ENCODE peak calls at places on chromosomes 12 and 14, in six cellular contexts. One of them, this sample, is unnamed.
A peak's percentile ranks its signal among the peaks of the same experiment; 100 is the strongest.

GRCh38 chr12:116153983-116154382 is 123.5 kb downstream of the MED13L start:
- DNase-seq in NT2/D1: peak; percentile 32
- DNase-seq in fibroblast of lung: no peak
- DNase-seq in naive thymus-derived CD4-positive, alpha-beta T cell: no peak
- DNase-seq in lung: no peak
- DNase-seq in SJCRH30: no peak
- DNase-seq in this sample: no peak

GRCh38 chr14:20807304-20807956 is 4.8 kb upstream of the RNASE1 start:
- DNase-seq in NT2/D1: no peak
- DNase-seq in fibroblast of lung: no peak
- DNase-seq in naive thymus-derived CD4-positive, alpha-beta T cell: no peak
- DNase-seq in lung: no peak
- DNase-seq in SJCRH30: no peak
- DNase-seq in this sample: no peak

GRCh38 chr14:21846227-21846885 is 172.7 kb upstream of the OR4E1 start:
- DNase-seq in NT2/D1: peak; percentile 3
- DNase-seq in fibroblast of lung: no peak
- DNase-seq in naive thymus-derived CD4-positive, alpha-beta T cell: peak; percentile 64
- DNase-seq in lung: peak; percentile 36
- DNase-seq in SJCRH30: peak; percentile 19
- DNase-seq in this sample: peak; percentile 48

GRCh38 chr12:10610188-10610587 is 3.2 kb downstream of the MAGOHB start:
- DNase-seq in NT2/D1: no peak
- DNase-seq in fibroblast of lung: no peak
- DNase-seq in naive thymus-derived CD4-positive, alpha-beta T cell: no peak
- DNase-seq in lung: no peak
- DNase-seq in SJCRH30: no peak
- DNase-seq in this sample: no peak

GRCh38 chr14:65594153-65594881 is 181.8 kb downstream of the FUT8 start:
- DNase-seq in NT2/D1: no peak
- DNase-seq in fibroblast of lung: no peak
- DNase-seq in naive thymus-derived CD4-positive, alpha-beta T cell: no peak
- DNase-seq in lung: peak; percentile 31
- DNase-seq in SJCRH30: peak; percentile 0
- DNase-seq in this sample: no peak

GRCh38 chr12:62933220-62933870 is 1.6 kb downstream of the PPM1H start:
- DNase-seq in NT2/D1: no peak
- DNase-seq in fibroblast of lung: no peak
- DNase-seq in naive thymus-derived CD4-positive, alpha-beta T cell: no peak
- DNase-seq in lung: peak; percentile 39
- DNase-seq in SJCRH30: no peak
- DNase-seq in this sample: no peak

GRCh38 chr12:116784238-116784612 is 46.1 kb downstream of the RNFT2 start:
- DNase-seq in NT2/D1: no peak
- DNase-seq in fibroblast of lung: no peak
- DNase-seq in naive thymus-derived CD4-positive, alpha-beta T cell: no peak
- DNase-seq in lung: no peak
- DNase-seq in SJCRH30: peak; percentile 20
- DNase-seq in this sample: no peak

GRCh38 chr14:104680056-104680805 is 9.2 kb upstream of the INF2 start:
- DNase-seq in NT2/D1: no peak
- DNase-seq in fibroblast of lung: peak; percentile 75
- DNase-seq in naive thymus-derived CD4-positive, alpha-beta T cell: no peak
- DNase-seq in lung: no peak
- DNase-seq in SJCRH30: no peak
- DNase-seq in this sample: no peak

GRCh38 chr14:48568688-48569087 is 893.3 kb upstream of the MDGA2 start:
- DNase-seq in NT2/D1: no peak
- DNase-seq in fibroblast of lung: no peak
- DNase-seq in naive thymus-derived CD4-positive, alpha-beta T cell: no peak
- DNase-seq in lung: no peak
- DNase-seq in SJCRH30: no peak
- DNase-seq in this sample: no peak

GRCh38 chr12:122852336-122853275 is 17.3 kb downstream of the HIP1R start:
- DNase-seq in NT2/D1: no peak
- DNase-seq in fibroblast of lung: no peak
- DNase-seq in naive thymus-derived CD4-positive, alpha-beta T cell: no peak
- DNase-seq in lung: no peak
- DNase-seq in SJCRH30: no peak
- DNase-seq in this sample: no peak

GRCh38 chr12:116053479-116054195 is 223.9 kb downstream of the MED13L start:
- DNase-seq in NT2/D1: no peak
- DNase-seq in fibroblast of lung: peak; percentile 95
- DNase-seq in naive thymus-derived CD4-positive, alpha-beta T cell: no peak
- DNase-seq in lung: peak; percentile 50
- DNase-seq in SJCRH30: no peak
- DNase-seq in this sample: no peak

GRCh38 chr12:122874081-122874480 is 21.8 kb downstream of the VPS37B start:
- DNase-seq in NT2/D1: no peak
- DNase-seq in fibroblast of lung: no peak
- DNase-seq in naive thymus-derived CD4-positive, alpha-beta T cell: peak; percentile 58
- DNase-seq in lung: no peak
- DNase-seq in SJCRH30: no peak
- DNase-seq in this sample: no peak

GRCh38 chr12:30010071-30011052 is 226.6 kb upstream of the TMTC1 start:
- DNase-seq in NT2/D1: no peak
- DNase-seq in fibroblast of lung: no peak
- DNase-seq in naive thymus-derived CD4-positive, alpha-beta T cell: no peak
- DNase-seq in lung: no peak
- DNase-seq in SJCRH30: no peak
- DNase-seq in this sample: no peak

GRCh38 chr14:63478024-63478423 is 65.2 kb downstream of the PPP2R5E start:
- DNase-seq in NT2/D1: no peak
- DNase-seq in fibroblast of lung: no peak
- DNase-seq in naive thymus-derived CD4-positive, alpha-beta T cell: no peak
- DNase-seq in lung: no peak
- DNase-seq in SJCRH30: no peak
- DNase-seq in this sample: no peak

GRCh38 chr14:66070542-66071319 is 415.4 kb upstream of the CCDC196 start:
- DNase-seq in NT2/D1: peak; percentile 40
- DNase-seq in fibroblast of lung: peak; percentile 6
- DNase-seq in naive thymus-derived CD4-positive, alpha-beta T cell: peak; percentile 62
- DNase-seq in lung: no peak
- DNase-seq in SJCRH30: peak; percentile 25
- DNase-seq in this sample: peak; percentile 49

GRCh38 chr14:63551338-63551737 is 8.2 kb upstream of the PPP2R5E start:
- DNase-seq in NT2/D1: no peak
- DNase-seq in fibroblast of lung: no peak
- DNase-seq in naive thymus-derived CD4-positive, alpha-beta T cell: no peak
- DNase-seq in lung: no peak
- DNase-seq in SJCRH30: no peak
- DNase-seq in this sample: no peak

GRCh38 chr12:2959508-2960431 is 573 bp downstream of the TEAD4 start:
- DNase-seq in NT2/D1: peak; percentile 71
- DNase-seq in fibroblast of lung: peak; percentile 62
- DNase-seq in naive thymus-derived CD4-positive, alpha-beta T cell: no peak
- DNase-seq in lung: peak; percentile 60
- DNase-seq in SJCRH30: peak; percentile 68
- DNase-seq in this sample: no peak

GRCh38 chr12:67193705-67194104 is 75.5 kb upstream of the CAND1 start:
- DNase-seq in NT2/D1: peak; percentile 30
- DNase-seq in fibroblast of lung: peak; percentile 16
- DNase-seq in naive thymus-derived CD4-positive, alpha-beta T cell: peak; percentile 5
- DNase-seq in lung: no peak
- DNase-seq in SJCRH30: peak; percentile 50
- DNase-seq in this sample: peak; percentile 3

GRCh38 chr14:94349276-94349675 is 26.1 kb upstream of the SERPINA6 start:
- DNase-seq in NT2/D1: no peak
- DNase-seq in fibroblast of lung: no peak
- DNase-seq in naive thymus-derived CD4-positive, alpha-beta T cell: no peak
- DNase-seq in lung: no peak
- DNase-seq in SJCRH30: no peak
- DNase-seq in this sample: no peak

GRCh38 chr14:68377459-68377858 is 415.4 kb downstream of the ZFP36L1 start:
- DNase-seq in NT2/D1: no peak
- DNase-seq in fibroblast of lung: no peak
- DNase-seq in naive thymus-derived CD4-positive, alpha-beta T cell: no peak
- DNase-seq in lung: peak; percentile 45
- DNase-seq in SJCRH30: peak; percentile 50
- DNase-seq in this sample: no peak

GRCh38 chr12:19997996-19998395 is 370.3 kb upstream of the PDE3A start:
- DNase-seq in NT2/D1: no peak
- DNase-seq in fibroblast of lung: no peak
- DNase-seq in naive thymus-derived CD4-positive, alpha-beta T cell: no peak
- DNase-seq in lung: no peak
- DNase-seq in SJCRH30: no peak
- DNase-seq in this sample: no peak

GRCh38 chr12:126811401-126811800 is 1455.6 kb upstream of the TMEM132C start:
- DNase-seq in NT2/D1: no peak
- DNase-seq in fibroblast of lung: no peak
- DNase-seq in naive thymus-derived CD4-positive, alpha-beta T cell: no peak
- DNase-seq in lung: no peak
- DNase-seq in SJCRH30: peak; percentile 36
- DNase-seq in this sample: no peak

GRCh38 chr14:36619131-36619530 is 36.7 kb upstream of the NKX2-8 start:
- DNase-seq in NT2/D1: no peak
- DNase-seq in fibroblast of lung: no peak
- DNase-seq in naive thymus-derived CD4-positive, alpha-beta T cell: no peak
- DNase-seq in lung: no peak
- DNase-seq in SJCRH30: no peak
- DNase-seq in this sample: no peak

GRCh38 chr14:23512156-23512555 is 39.4 kb downstream of the ZFHX2 start:
- DNase-seq in NT2/D1: no peak
- DNase-seq in fibroblast of lung: no peak
- DNase-seq in naive thymus-derived CD4-positive, alpha-beta T cell: peak; percentile 29
- DNase-seq in lung: no peak
- DNase-seq in SJCRH30: no peak
- DNase-seq in this sample: no peak

GRCh38 chr12:6066651-6067050 is 57.8 kb downstream of the VWF start:
- DNase-seq in NT2/D1: no peak
- DNase-seq in fibroblast of lung: no peak
- DNase-seq in naive thymus-derived CD4-positive, alpha-beta T cell: no peak
- DNase-seq in lung: no peak
- DNase-seq in SJCRH30: no peak
- DNase-seq in this sample: no peak

GRCh38 chr14:56145965-56146364 is 27.8 kb downstream of the PELI2 start:
- DNase-seq in NT2/D1: no peak
- DNase-seq in fibroblast of lung: peak; percentile 62
- DNase-seq in naive thymus-derived CD4-positive, alpha-beta T cell: no peak
- DNase-seq in lung: no peak
- DNase-seq in SJCRH30: no peak
- DNase-seq in this sample: no peak

DNA sequence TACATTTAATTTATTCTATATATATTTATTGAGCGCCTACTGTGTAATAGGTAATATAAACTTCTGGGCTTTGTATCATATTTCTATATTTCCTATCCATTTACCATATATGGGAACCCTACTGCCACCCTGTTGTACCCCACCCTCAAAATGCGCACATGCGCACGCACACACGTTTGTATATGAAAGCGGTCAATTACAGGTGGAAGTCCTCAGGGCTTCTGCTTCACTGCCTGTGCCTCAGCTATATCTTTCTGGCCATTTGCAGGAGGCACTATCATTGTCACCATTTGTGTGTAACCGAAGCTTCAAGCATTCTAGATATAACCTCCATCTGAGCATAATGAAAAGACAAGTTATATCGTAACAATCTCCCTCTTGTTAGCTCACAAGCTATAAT is 31.3 kb upstream of the KCNMB4 start:
- DNase-seq in NT2/D1: no peak
- DNase-seq in fibroblast of lung: no peak
- DNase-seq in naive thymus-derived CD4-positive, alpha-beta T cell: no peak
- DNase-seq in lung: no peak
- DNase-seq in SJCRH30: no peak
- DNase-seq in this sample: no peak
- H3K4me1 ChIP-seq in NT2/D1: no peaks in the 10 kb centered on the region
- H3K4me1 ChIP-seq in fibroblast of lung: no peaks in the 10 kb centered on the region
- H3K4me1 ChIP-seq in naive thymus-derived CD4-positive, alpha-beta T cell: no peaks in the 10 kb centered on the region
- H3K4me1 ChIP-seq in lung: no peaks in the 10 kb centered on the region
- H3K4me1 ChIP-seq in SJCRH30: no peaks in the 10 kb centered on the region
- H3K4me1 ChIP-seq in this sample: no peaks in the 10 kb centered on the region

GRCh38 chr14:92247347-92247746 is 75.6 kb upstream of the SLC24A4 start:
- DNase-seq in NT2/D1: no peak
- DNase-seq in fibroblast of lung: no peak
- DNase-seq in naive thymus-derived CD4-positive, alpha-beta T cell: no peak
- DNase-seq in lung: no peak
- DNase-seq in SJCRH30: no peak
- DNase-seq in this sample: no peak
- H3K4me1 ChIP-seq in NT2/D1: no peaks in the 10 kb centered on the region
- H3K4me1 ChIP-seq in fibroblast of lung: no peaks in the 10 kb centered on the region
- H3K4me1 ChIP-seq in naive thymus-derived CD4-positive, alpha-beta T cell: no peaks in the 10 kb centered on the region
- H3K4me1 ChIP-seq in lung: no peaks in the 10 kb centered on the region
- H3K4me1 ChIP-seq in SJCRH30: no peaks in the 10 kb centered on the region
- H3K4me1 ChIP-seq in this sample: no peaks in the 10 kb centered on the region

GRCh38 chr14:74563621-74564159 is 48.3 kb downstream of the LTBP2 start:
- DNase-seq in NT2/D1: no peak
- DNase-seq in fibroblast of lung: no peak
- DNase-seq in naive thymus-derived CD4-positive, alpha-beta T cell: no peak
- DNase-seq in lung: no peak
- DNase-seq in SJCRH30: no peak
- DNase-seq in this sample: no peak
- H3K4me1 ChIP-seq in NT2/D1: peaks cover 2% of the 10 kb centered on the region
- H3K4me1 ChIP-seq in fibroblast of lung: peaks cover 46% of the 10 kb centered on the region
- H3K4me1 ChIP-seq in naive thymus-derived CD4-positive, alpha-beta T cell: no peaks in the 10 kb centered on the region
- H3K4me1 ChIP-seq in lung: peaks cover 11% of the 10 kb centered on the region
- H3K4me1 ChIP-seq in SJCRH30: no peaks in the 10 kb centered on the region
- H3K4me1 ChIP-seq in this sample: no peaks in the 10 kb centered on the region

DNA sequence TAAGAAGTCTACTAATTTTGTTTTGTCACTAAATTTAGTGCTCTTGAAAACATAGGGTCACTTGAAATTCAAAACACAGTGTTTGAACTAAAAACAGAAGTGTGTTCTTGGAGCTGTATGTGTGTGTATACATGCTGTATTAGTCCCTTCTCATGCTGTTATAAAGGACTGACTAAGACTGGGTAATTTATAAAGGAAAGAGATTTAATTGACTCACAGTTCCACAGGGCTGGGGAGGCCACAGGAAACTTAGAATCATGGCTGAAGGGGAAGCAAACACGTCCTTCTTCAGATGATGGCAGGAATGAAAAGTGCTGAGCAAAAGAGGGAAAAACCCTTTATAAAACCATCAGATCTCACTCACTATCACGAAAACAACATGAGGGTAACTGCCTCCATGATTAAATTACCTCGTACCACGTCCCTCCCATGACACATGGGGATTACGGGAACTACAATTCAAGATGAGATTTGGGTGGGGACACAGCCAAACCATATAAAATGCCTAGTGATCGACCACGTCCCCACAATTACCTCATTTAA is 224.1 kb downstream of the BCAT1 start:
- DNase-seq in NT2/D1: no peak
- DNase-seq in fibroblast of lung: no peak
- DNase-seq in naive thymus-derived CD4-positive, alpha-beta T cell: no peak
- DNase-seq in lung: no peak
- DNase-seq in SJCRH30: no peak
- DNase-seq in this sample: no peak
- H3K4me1 ChIP-seq in NT2/D1: no peaks in the 10 kb centered on the region
- H3K4me1 ChIP-seq in fibroblast of lung: no peaks in the 10 kb centered on the region
- H3K4me1 ChIP-seq in naive thymus-derived CD4-positive, alpha-beta T cell: no peaks in the 10 kb centered on the region
- H3K4me1 ChIP-seq in lung: peaks cover 2% of the 10 kb centered on the region
- H3K4me1 ChIP-seq in SJCRH30: no peaks in the 10 kb centered on the region
- H3K4me1 ChIP-seq in this sample: no peaks in the 10 kb centered on the region